ENCODE peak calls at places on chromosomes 7 and 10, in nine cellular contexts. I, C, E, H, U, G, M, Y and R are unnamed samples.

GRCh38 chr7:97973206-97973658 is 16.8 kb downstream of the OCM2 start:
- DNase-seq in Y (no peak), U (no peak), H (peak), C (peak), M (no peak), G (no peak), E (peak), I (no peak), R (no peak)

GRCh38 chr7:80635533-80635932 is 2.9 kb upstream of the CD36 start:
- DNase-seq in I (no peak), M (no peak), C (no peak), E (no peak), H (no peak), G (no peak), Y (peak), U (no peak), R (no peak)

GRCh38 chr10:13816195-13816926 is 229.6 kb downstream of the PRPF18 start:
- DNase-seq in Y (peak), C (peak), U (peak), I (no peak), H (no peak), M (no peak), G (no peak), E (no peak), R (no peak)

GRCh38 chr7:33400214-33400538 is 270.8 kb downstream of the BBS9 start:
- DNase-seq in I (no peak), M (no peak), U (no peak), G (no peak), E (no peak), H (no peak), Y (no peak), C (no peak), R (no peak)

GRCh38 chr7:104230606-104231005 is 22.8 kb upstream of the ORC5 start:
- DNase-seq in U (no peak), I (no peak), Y (no peak), C (no peak), G (no peak), M (no peak), H (no peak), E (peak), R (no peak)

GRCh38 chr7:138125119-138125518 is 48.9 kb downstream of the AKR1D1 start:
- DNase-seq in C (no peak), Y (peak), G (no peak), E (no peak), H (no peak), I (no peak), M (no peak), U (no peak), R (no peak)

GRCh38 chr7:44534087-44534486 is 7.0 kb downstream of the NPC1L1 start:
- DNase-seq in Y (no peak), G (no peak), E (no peak), I (peak), U (no peak), C (no peak), H (no peak), M (no peak), R (no peak)

GRCh38 chr7:147400926-147401325 is 1189.6 kb upstream of the C7orf33 start:
- DNase-seq in I (no peak), H (no peak), Y (no peak), G (no peak), M (no peak), U (no peak), E (no peak), C (no peak), R (no peak)

GRCh38 chr10:132904169-132904813 is 38.1 kb downstream of the CFAP46 start:
- DNase-seq in E (peak), U (no peak), I (peak), M (no peak), H (peak), G (peak), C (peak), Y (peak), R (peak)

GRCh38 chr10:113103131-113103830 is 153.2 kb downstream of the TCF7L2 start:
- DNase-seq in G (no peak), U (no peak), M (no peak), H (no peak), E (no peak), I (no peak), C (no peak), Y (peak), R (no peak)

GRCh38 chr10:113965077-113965476 is 78.6 kb upstream of the ADRB1 start:
- DNase-seq in M (no peak), I (no peak), H (no peak), G (no peak), C (no peak), Y (no peak), E (no peak), U (no peak), R (no peak)

GRCh38 chr10:100364735-100365391 is 17.8 kb downstream of the SCD start:
- DNase-seq in Y (peak), M (no peak), U (peak), H (peak), C (peak), E (peak), I (no peak), G (no peak), R (no peak)

GRCh38 chr10:48231699-48232315 is 42.7 kb downstream of the FRMPD2 start:
- DNase-seq in G (no peak), Y (no peak), U (no peak), H (no peak), I (no peak), M (no peak), E (no peak), C (no peak), R (no peak)

GRCh38 chr10:27663611-27664010 is 82.0 kb downstream of the MKX start:
- DNase-seq in H (no peak), G (no peak), Y (peak), I (no peak), E (no peak), U (no peak), C (no peak), M (no peak), R (no peak)

GRCh38 chr7:158549176-158549833 is 38.3 kb downstream of the PTPRN2 start:
- DNase-seq in E (peak), M (no peak), Y (no peak), I (no peak), U (no peak), H (peak), C (peak), G (no peak), R (no peak)

GRCh38 chr10:11845113-11845512 is 22.0 kb downstream of the PROSER2 start:
- DNase-seq in U (no peak), Y (no peak), M (no peak), I (no peak), E (no peak), G (no peak), H (no peak), C (no peak), R (no peak)

GRCh38 chr10:67668448-67668847 is 27.5 kb downstream of the CTNNA3 start:
- DNase-seq in Y (no peak), U (no peak), G (no peak), C (no peak), M (no peak), I (no peak), E (no peak), H (no peak), R (no peak)

GRCh38 chr10:48455392-48456151 is 149.1 kb downstream of the MAPK8 start:
- DNase-seq in Y (no peak), C (no peak), G (no peak), U (no peak), E (peak), M (no peak), I (no peak), H (no peak), R (no peak)

GRCh38 chr10:117168729-117169128 is 28.6 kb upstream of the KCNK18 start:
- DNase-seq in I (peak), M (no peak), G (peak), E (no peak), C (no peak), H (no peak), Y (no peak), U (no peak), R (no peak)

GRCh38 chr7:19958309-19958896 is 185.0 kb upstream of the TMEM196 start:
- DNase-seq in E (no peak), M (no peak), H (no peak), Y (peak), U (no peak), I (no peak), G (no peak), C (no peak), R (no peak)

GRCh38 chr7:2573747-2574146 is 15.0 kb downstream of the IQCE start:
- DNase-seq in M (no peak), H (no peak), E (no peak), I (no peak), C (no peak), G (no peak), Y (no peak), U (no peak), R (no peak)

GRCh38 chr7:47897831-47898230 is 50.4 kb downstream of the PKD1L1 start:
- DNase-seq in E (no peak), H (no peak), U (no peak), Y (no peak), I (no peak), C (no peak), M (no peak), G (no peak), R (no peak)

GRCh38 chr10:124649209-124649608 is 95.0 kb downstream of the FAM53B start:
- DNase-seq in U (no peak), E (no peak), C (peak), H (no peak), Y (no peak), G (no peak), I (no peak), M (no peak), R (no peak)

GRCh38 chr10:132368881-132369635 is 27.9 kb upstream of the PWWP2B start:
- DNase-seq in I (no peak), U (no peak), E (no peak), M (no peak), Y (peak), G (no peak), H (no peak), C (no peak), R (no peak)

GRCh38 chr10:125637496-125637895 is 45.5 kb downstream of the TEX36 start:
- DNase-seq in M (no peak), C (no peak), H (no peak), U (no peak), Y (no peak), I (no peak), E (no peak), G (no peak), R (no peak)

GRCh38 chr10:127041561-127041960 is 136.3 kb downstream of the DOCK1 start:
- DNase-seq in Y (peak), U (no peak), G (no peak), C (no peak), I (no peak), H (no peak), M (no peak), E (no peak), R (no peak)